ENCODE peak calls at places on chromosomes 2 and 18, in eight cellular contexts. G is thoracic aorta, Z is left ventricle myocardium inferior, S is heart right ventricle, L is tibial nerve, I is uterus, R is right lobe of liver, U is cardiac muscle cell. N is an unnamed sample.

GRCh38 chr2:208112969-208113368 is 11.4 kb downstream of the CRYGD start:
- DNase-seq in G (no peak), Z (no peak), S (no peak), L (no peak), I (no peak), R (no peak), U (no peak), N (no peak)

GRCh38 chr2:209872675-209873074 is 101.0 kb downstream of the UNC80 start:
- DNase-seq in G (no peak), Z (peak; percentile 17), S (peak; percentile 34), L (peak; percentile 18), I (peak; percentile 59), R (no peak), U (no peak), N (no peak)

GRCh38 chr2:62577994-62578836 is 72.2 kb upstream of the TMEM17 start:
- DNase-seq in G (no peak), Z (no peak), S (no peak), L (no peak), I (no peak), R (no peak), U (no peak), N (no peak)

GRCh38 chr2:15195723-15196270 is 365.3 kb downstream of the NBAS start:
- DNase-seq in G (no peak), Z (no peak), S (no peak), L (no peak), I (no peak), R (no peak), U (no peak), N (no peak)

GRCh38 chr2:119721043-119721442 is 38.7 kb upstream of the PTPN4 start:
- DNase-seq in G (no peak), Z (no peak), S (no peak), L (no peak), I (no peak), R (no peak), U (no peak), N (no peak)

GRCh38 chr2:237697586-237698337 is 70.4 kb downstream of the LRRFIP1 start:
- DNase-seq in G (no peak), Z (no peak), S (no peak), L (no peak), I (no peak), R (no peak), U (no peak), N (no peak)

GRCh38 chr2:237134321-237134720 is 48.6 kb downstream of the COPS8 start:
- DNase-seq in G (no peak), Z (no peak), S (no peak), L (no peak), I (peak; percentile 38), R (no peak), U (no peak), N (no peak)

GRCh38 chr2:103268841-103269498 is 507.1 kb downstream of the TMEM182 start:
- DNase-seq in G (no peak), Z (no peak), S (no peak), L (no peak), I (no peak), R (no peak), U (no peak), N (no peak)

DNA sequence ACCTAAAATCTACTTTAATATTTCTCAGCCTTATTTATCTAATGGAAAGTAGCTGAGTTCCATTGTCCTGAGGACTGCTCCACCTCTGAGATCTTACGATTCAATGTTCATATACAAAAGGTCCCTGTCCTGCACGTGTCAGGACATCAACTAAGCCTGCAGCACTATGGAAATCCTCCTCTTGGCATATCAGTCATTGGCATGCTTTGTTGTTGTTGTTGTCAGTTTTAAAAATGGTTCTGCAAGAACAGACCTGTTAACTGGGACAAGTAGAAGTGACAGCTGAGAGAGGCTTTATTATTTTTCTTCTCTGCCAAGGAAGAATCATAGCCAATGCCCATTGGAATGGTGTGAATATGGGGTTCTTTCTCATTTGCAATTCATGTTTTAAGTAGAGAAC is 450.1 kb upstream of the PKDCC start:
- DNase-seq in G (no peak), Z (no peak), S (no peak), L (no peak), I (no peak), R (no peak), U (no peak), N (no peak)
- H3K27ac ChIP-seq in G (peak overlapping the region; percentile 37), Z (peak overlapping the region; percentile 80), S (peak overlapping the region; percentile 66), L (peak overlapping the region; percentile 78), I (no peak overlapping the region), R (no peak overlapping the region), U (no peak overlapping the region), N (peak overlapping the region; percentile 20)

DNA sequence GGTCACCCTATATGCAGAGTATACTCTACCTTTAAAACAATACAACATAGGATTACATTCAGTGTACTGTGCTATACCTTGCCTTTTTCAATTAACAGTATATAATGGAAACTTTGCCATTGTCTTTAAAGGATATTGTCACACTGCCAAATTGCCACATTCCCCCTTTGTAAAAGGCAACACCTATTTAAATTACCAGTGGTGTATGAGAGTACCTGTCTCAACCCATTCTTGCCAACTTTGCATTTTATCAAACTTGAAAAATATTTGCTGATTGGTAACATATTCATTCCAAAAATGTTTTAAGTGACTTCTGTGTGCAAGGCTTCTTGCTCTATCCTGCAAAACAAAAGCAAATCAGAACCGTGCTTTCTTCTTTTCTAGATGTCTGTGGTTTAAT is 92.9 kb downstream of the FMNL2 start:
- DNase-seq in G (no peak), Z (no peak), S (no peak), L (no peak), I (no peak), R (no peak), U (no peak), N (no peak)
- H3K4me1 ChIP-seq in G (peaks cover 15% of the 10 kb centered on the region), Z (peaks cover 17% of the 10 kb centered on the region), S (peaks cover 18% of the 10 kb centered on the region), L (no peaks in the 10 kb centered on the region), I (no peaks in the 10 kb centered on the region), R (no peaks in the 10 kb centered on the region), U (peaks cover 8% of the 10 kb centered on the region), N (no peaks in the 10 kb centered on the region)

GRCh38 chr2:239267411-239267941 is 133.3 kb downstream of the HDAC4 start:
- DNase-seq in G (no peak), Z (no peak), S (peak; percentile 65), L (no peak), I (peak; percentile 57), R (peak; percentile 78), U (no peak), N (peak; percentile 89)

GRCh38 chr2:239266779-239267410 is 133.9 kb downstream of the HDAC4 start:
- DNase-seq in G (no peak), Z (no peak), S (no peak), L (no peak), I (no peak), R (peak; percentile 53), U (no peak), N (no peak)

GRCh38 chr2:239264838-239265651 is 135.8 kb downstream of the HDAC4 start:
- DNase-seq in G (no peak), Z (no peak), S (no peak), L (no peak), I (peak; percentile 55), R (peak; percentile 52), U (peak; percentile 53), N (peak; percentile 68)

GRCh38 chr2:239266436-239266770 is 134.4 kb downstream of the HDAC4 start:
- DNase-seq in G (no peak), Z (no peak), S (no peak), L (no peak), I (no peak), R (no peak), U (no peak), N (no peak)

GRCh38 chr2:239265681-239266435 is 135.0 kb downstream of the HDAC4 start:
- DNase-seq in G (no peak), Z (no peak), S (no peak), L (no peak), I (no peak), R (peak; percentile 48), U (no peak), N (no peak)
- H3K4me3 ChIP-seq in G (peak overlapping the region; percentile 16), Z (no peak overlapping the region), S (no peak overlapping the region), L (no peak overlapping the region), I (no peak overlapping the region), R (no peak overlapping the region), U (no peak overlapping the region), N (no peak overlapping the region)

GRCh38 chr2:169895294-169895985 is 68.2 kb downstream of the UBR3 start:
- DNase-seq in G (no peak), Z (no peak), S (no peak), L (no peak), I (no peak), R (no peak), U (no peak), N (no peak)
- H3K27ac ChIP-seq in G (no peak overlapping the region), Z (no peak overlapping the region), S (no peak overlapping the region), L (no peak overlapping the region), I (no peak overlapping the region), R (no peak overlapping the region), U (no peak overlapping the region), N (no peak overlapping the region)

DNA sequence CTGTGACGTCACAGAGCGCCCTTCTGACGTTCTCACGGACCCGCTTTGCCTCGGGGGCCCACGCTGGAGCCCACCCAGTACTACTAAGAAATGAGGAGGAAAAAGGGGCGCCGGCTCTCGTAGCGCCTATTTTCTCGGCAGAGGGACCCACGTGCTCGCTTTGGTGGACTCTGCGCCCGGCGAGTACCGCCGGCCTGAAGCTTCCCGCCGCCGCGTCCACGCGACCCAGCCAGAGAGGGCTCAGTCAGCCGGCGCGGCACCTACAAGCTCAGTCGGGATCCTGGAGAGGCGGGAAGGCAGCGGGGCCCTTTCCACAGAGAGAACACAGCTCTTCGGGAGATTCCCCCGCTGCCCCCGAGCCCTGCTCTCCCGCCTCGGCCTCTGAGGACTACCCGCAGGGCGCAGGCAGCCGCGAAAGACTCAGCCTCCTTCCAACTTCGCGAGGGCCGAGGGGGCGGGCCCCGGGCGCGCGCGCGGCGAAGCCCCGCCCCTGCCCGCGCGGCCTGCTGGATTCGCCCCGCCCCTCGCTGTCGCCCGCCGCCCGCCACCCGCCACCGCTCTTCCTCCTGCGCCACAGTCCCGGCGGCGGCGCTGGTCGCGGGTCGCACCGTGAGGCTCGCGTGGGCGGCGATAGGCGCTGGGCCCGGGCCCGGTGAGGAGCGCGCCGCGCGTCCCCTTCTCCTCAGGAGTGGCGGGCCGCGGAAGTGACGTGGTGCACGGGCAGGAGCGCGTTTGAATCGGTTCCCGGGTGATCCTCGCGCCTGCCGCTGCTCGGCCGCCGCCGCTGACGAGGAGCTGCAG is at the start of gene SMCHD1:
- DNase-seq in G (peak; percentile 53), Z (peak; percentile 90), S (peak; percentile 90), L (peak; percentile 80), I (peak; percentile 85), R (peak; percentile 97), U (peak; percentile 89), N (peak; percentile 97)
- H3K4me1 ChIP-seq in G (peaks cover 25% of the 10 kb centered on the region), Z (peaks cover 55% of the 10 kb centered on the region), S (peaks cover 39% of the 10 kb centered on the region), L (no peaks in the 10 kb centered on the region), I (no peaks in the 10 kb centered on the region), R (peaks cover 15% of the 10 kb centered on the region), U (peaks cover 9% of the 10 kb centered on the region), N (peaks cover 52% of the 10 kb centered on the region)

GRCh38 chr2:218292700-218293014 is 354 bp upstream of the TMBIM1 start:
- DNase-seq in G (no peak), Z (no peak), S (no peak), L (no peak), I (no peak), R (no peak), U (no peak), N (no peak)
- H3K4me3 ChIP-seq in G (peak overlapping the region; percentile 94), Z (peak overlapping the region; percentile 93), S (peak overlapping the region; percentile 71), L (peak overlapping the region; percentile 96), I (peak overlapping the region; percentile 97), R (peak overlapping the region; percentile 96), U (peak overlapping the region; percentile 35), N (peak overlapping the region; percentile 75)

N was measured in left lung.